ENCODE peak calls at places on chromosomes 6 and 20, in seven cellular contexts. B is RWPE1, T is NCI-H2171 treated with DMSO at 0.1 percent for 48 hours, P is thoracic aorta, U is transverse colon, N is ELR, H is HCEC 1CT. G is an unnamed sample.

GRCh38 chr6:134446228-134446848 is 128.4 kb upstream of the SGK1 start:
- DNase-seq in N (peak), P (no peak), U (no peak), B (no peak), T (peak), H (peak), G (no peak)

GRCh38 chr6:144151010-144151727 is 852 bp downstream of the STX11 start:
- DNase-seq in B (peak), T (no peak), N (peak), H (no peak), U (peak), P (no peak), G (peak)

GRCh38 chr6:44554194-44554593 is 166.7 kb downstream of the CDC5L start:
- DNase-seq in U (no peak), T (no peak), P (no peak), N (no peak), B (no peak), H (no peak), G (no peak)

GRCh38 chr6:112232845-112233256 is 21.5 kb downstream of the LAMA4 start:
- DNase-seq in T (no peak), B (no peak), H (peak), U (no peak), P (no peak), N (no peak), G (no peak)

GRCh38 chr20:49868964-49869363 is 46.4 kb downstream of the SPATA2 start:
- DNase-seq in P (no peak), T (no peak), B (no peak), U (no peak), N (no peak), H (no peak), G (no peak)

GRCh38 chr6:124907596-124907995 is 54.6 kb upstream of the RNF217 start:
- DNase-seq in P (no peak), N (no peak), B (no peak), T (no peak), U (no peak), H (no peak), G (no peak)

GRCh38 chr6:119124079-119124824 is 45.8 kb upstream of the FAM184A start:
- DNase-seq in P (no peak), U (no peak), H (peak), B (no peak), T (no peak), N (peak), G (no peak)

GRCh38 chr20:51469578-51470520 is 72.7 kb downstream of the NFATC2 start:
- DNase-seq in T (peak), B (no peak), N (no peak), H (no peak), P (no peak), U (no peak), G (no peak)

GRCh38 chr20:10225439-10226080 is 6.9 kb downstream of the SNAP25 start:
- DNase-seq in U (no peak), P (no peak), N (peak), T (peak), H (no peak), B (no peak), G (no peak)

GRCh38 chr6:100465701-100466409 is 1.1 kb upstream of the SIM1 start:
- DNase-seq in P (no peak), T (no peak), B (no peak), H (no peak), U (no peak), N (peak), G (no peak)

GRCh38 chr6:2259002-2259494 is 13.6 kb upstream of the GMDS start:
- DNase-seq in P (no peak), B (no peak), N (no peak), H (no peak), T (no peak), U (peak), G (peak)

GRCh38 chr6:7883381-7883780 is 27.2 kb downstream of the TXNDC5 start:
- DNase-seq in T (no peak), N (no peak), H (no peak), U (no peak), P (no peak), B (no peak), G (no peak)

GRCh38 chr6:85747654-85748053 is 105.0 kb upstream of the SYNCRIP start:
- DNase-seq in U (no peak), P (no peak), N (peak), B (peak), T (no peak), H (peak), G (no peak)

GRCh38 chr20:20017852-20018245 is 687 bp downstream of the NAA20 start:
- DNase-seq in B (peak), N (peak), T (no peak), P (no peak), H (no peak), U (no peak), G (no peak)

GRCh38 chr6:37512400-37512958 is 12.8 kb upstream of the CCDC167 start:
- DNase-seq in H (no peak), N (no peak), U (no peak), T (no peak), P (no peak), B (no peak), G (no peak)

GRCh38 chr6:7401103-7401502 is 11.5 kb downstream of the RIOK1 start:
- DNase-seq in H (peak), B (peak), T (no peak), N (peak), U (no peak), P (no peak), G (no peak)

GRCh38 chr6:74870403-74870802 is 335.4 kb downstream of the COL12A1 start:
- DNase-seq in H (peak), P (no peak), T (no peak), B (no peak), N (peak), U (peak), G (no peak)

GRCh38 chr6:105320766-105321165 is 82.1 kb downstream of the PREP start:
- DNase-seq in H (no peak), N (no peak), U (no peak), B (no peak), T (peak), P (no peak), G (no peak)

GRCh38 chr20:45814314-45814713 is 1.9 kb downstream of the UBE2C start:
- DNase-seq in P (no peak), H (no peak), B (no peak), U (no peak), N (no peak), T (no peak), G (no peak)

GRCh38 chr6:37699138-37699766 is 1.6 kb upstream of the MDGA1 start:
- DNase-seq in H (no peak), N (no peak), P (no peak), B (no peak), U (peak), T (peak), G (no peak)

GRCh38 chr6:25956231-25956630 is 6.4 kb upstream of the TRIM38 start:
- DNase-seq in U (no peak), H (no peak), N (no peak), B (no peak), T (no peak), P (no peak), G (no peak)

GRCh38 chr6:109325400-109325801 is 56.9 kb downstream of the CD164 start:
- DNase-seq in P (no peak), B (no peak), N (no peak), T (no peak), H (no peak), U (no peak), G (no peak)

GRCh38 chr20:62780696-62781095 is 15.6 kb upstream of the MRGBP start:
- DNase-seq in U (no peak), N (no peak), H (no peak), B (no peak), T (peak), P (no peak), G (no peak)

GRCh38 chr6:138107752-138108592 is 753 bp upstream of the PERP start:
- DNase-seq in H (no peak), U (peak), T (peak), P (no peak), B (peak), N (no peak), G (peak)

GRCh38 chr6:111113731-111114438 is 26.6 kb downstream of the SLC16A10 start:
- DNase-seq in H (peak), N (peak), T (no peak), U (no peak), B (no peak), P (peak), G (no peak)